ENCODE peak calls at places on chromosomes 7 and 10, in eight cellular contexts. C, W, B, G, R, L, I and N are unnamed samples.

GRCh38 chr10:14244801-14245211 is 85.9 kb downstream of the FRMD4A start:
- DNase-seq in C (no peak), W (no peak), B (no peak), G (no peak), R (no peak), L (peak; percentile 25), I (no peak), N (no peak)

GRCh38 chr7:117319211-117319610 is 3.6 kb downstream of the WNT2 start:
- DNase-seq in C (no peak), W (no peak), B (no peak), G (no peak), R (no peak), L (no peak), I (no peak), N (no peak)

GRCh38 chr10:60032723-60033122 is 126.4 kb upstream of the CCDC6 start:
- DNase-seq in C (peak; percentile 72), W (no peak), B (peak; percentile 11), G (peak; percentile 95), R (peak; percentile 60), L (no peak), I (no peak), N (no peak)

GRCh38 chr7:101232141-101232821 is 5.3 kb downstream of the CLDN15 start:
- DNase-seq in C (no peak), W (peak; percentile 36), B (no peak), G (no peak), R (peak; percentile 89), L (no peak), I (no peak), N (no peak)

GRCh38 chr10:43221419-43222293 is 45.2 kb downstream of the RASGEF1A start:
- DNase-seq in C (no peak), W (no peak), B (no peak), G (no peak), R (peak; percentile 79), L (no peak), I (peak; percentile 59), N (no peak)

GRCh38 chr7:156063241-156063810 is 251.1 kb upstream of the SHH start:
- DNase-seq in C (no peak), W (no peak), B (no peak), G (no peak), R (no peak), L (no peak), I (no peak), N (no peak)

GRCh38 chr10:133528845-133529575 is 1.8 kb downstream of the CYP2E1 start:
- DNase-seq in C (peak; percentile 95), W (no peak), B (no peak), G (no peak), R (peak; percentile 52), L (no peak), I (no peak), N (no peak)

GRCh38 chr7:16712916-16713315 is 40.6 kb upstream of the TSPAN13 start:
- DNase-seq in C (no peak), W (no peak), B (no peak), G (no peak), R (no peak), L (no peak), I (no peak), N (no peak)